ENCODE peak calls at places on chromosomes 4 and X, in six cellular contexts. One of them, this sample, is unnamed. For H3K9me3, the result is how much of the 10 kb centered on the place peaks cover.

GRCh38 chrX:40096395-40097091 is 1.2 kb downstream of the BCOR start:
- DNase-seq in left ventricle myocardium inferior: peak
- DNase-seq in K562: no peak
- DNase-seq in tibial nerve: no peak
- DNase-seq in adrenal gland: peak
- DNase-seq in IMR-90: peak
- DNase-seq in this sample: peak

GRCh38 chrX:129688097-129688496 is 33.3 kb upstream of the APLN start:
- DNase-seq in left ventricle myocardium inferior: no peak
- DNase-seq in adrenal gland: no peak
- DNase-seq in K562: no peak
- DNase-seq in IMR-90: no peak
- DNase-seq in tibial nerve: no peak
- DNase-seq in this sample: no peak

GRCh38 chrX:118499295-118499694 is 3.7 kb downstream of the DOCK11 start:
- DNase-seq in IMR-90: no peak
- DNase-seq in tibial nerve: no peak
- DNase-seq in adrenal gland: no peak
- DNase-seq in left ventricle myocardium inferior: no peak
- DNase-seq in K562: no peak
- DNase-seq in this sample: no peak

GRCh38 chrX:120486786-120487185 is 17.7 kb upstream of the LAMP2 start:
- DNase-seq in tibial nerve: no peak
- DNase-seq in adrenal gland: no peak
- DNase-seq in left ventricle myocardium inferior: no peak
- DNase-seq in IMR-90: no peak
- DNase-seq in K562: no peak
- DNase-seq in this sample: no peak

GRCh38 chr4:38805530-38806145 is 1.0 kb upstream of the TLR1 start:
- DNase-seq in IMR-90: no peak
- DNase-seq in adrenal gland: peak
- DNase-seq in K562: no peak
- DNase-seq in tibial nerve: no peak
- DNase-seq in left ventricle myocardium inferior: peak
- DNase-seq in this sample: peak

GRCh38 chr4:25943312-25943711 is 29.3 kb downstream of the SMIM20 start:
- DNase-seq in adrenal gland: no peak
- DNase-seq in tibial nerve: no peak
- DNase-seq in left ventricle myocardium inferior: peak
- DNase-seq in IMR-90: peak
- DNase-seq in K562: no peak
- DNase-seq in this sample: no peak

GRCh38 chr4:181827246-181827645 is 416.0 kb upstream of the TENM3 start:
- DNase-seq in left ventricle myocardium inferior: no peak
- DNase-seq in adrenal gland: no peak
- DNase-seq in IMR-90: no peak
- DNase-seq in tibial nerve: no peak
- DNase-seq in K562: no peak
- DNase-seq in this sample: no peak

GRCh38 chrX:24877854-24878650 is 137.7 kb downstream of the ARX start:
- DNase-seq in left ventricle myocardium inferior: no peak
- DNase-seq in IMR-90: peak
- DNase-seq in K562: no peak
- DNase-seq in tibial nerve: no peak
- DNase-seq in adrenal gland: no peak
- DNase-seq in this sample: no peak

GRCh38 chrX:102765794-102766193 is 45.3 kb downstream of the GPRASP3 start:
- DNase-seq in tibial nerve: no peak
- DNase-seq in K562: no peak
- DNase-seq in IMR-90: peak
- DNase-seq in left ventricle myocardium inferior: no peak
- DNase-seq in adrenal gland: peak
- DNase-seq in this sample: no peak

GRCh38 chr4:71732706-71733105 is 51.2 kb downstream of the GC start:
- DNase-seq in adrenal gland: no peak
- DNase-seq in IMR-90: peak
- DNase-seq in left ventricle myocardium inferior: no peak
- DNase-seq in K562: peak
- DNase-seq in tibial nerve: no peak
- DNase-seq in this sample: no peak

GRCh38 chrX:134315893-134316292 is 78.9 kb downstream of the CCDC160 start:
- DNase-seq in tibial nerve: no peak
- DNase-seq in left ventricle myocardium inferior: no peak
- DNase-seq in adrenal gland: no peak
- DNase-seq in IMR-90: no peak
- DNase-seq in K562: no peak
- DNase-seq in this sample: no peak

GRCh38 chr4:153152453-153153338 is 51.5 kb upstream of the TRIM2 start:
- DNase-seq in IMR-90: peak
- DNase-seq in adrenal gland: peak
- DNase-seq in K562: no peak
- DNase-seq in tibial nerve: peak
- DNase-seq in left ventricle myocardium inferior: peak
- DNase-seq in this sample: peak

GRCh38 chr4:181566490-181566889 is 676.7 kb upstream of the TENM3 start:
- DNase-seq in K562: no peak
- DNase-seq in tibial nerve: no peak
- DNase-seq in adrenal gland: no peak
- DNase-seq in left ventricle myocardium inferior: peak
- DNase-seq in IMR-90: peak
- DNase-seq in this sample: no peak

GRCh38 chr4:88737304-88738015 is 39.8 kb upstream of the NAP1L5 start:
- DNase-seq in adrenal gland: peak
- DNase-seq in IMR-90: peak
- DNase-seq in left ventricle myocardium inferior: no peak
- DNase-seq in tibial nerve: no peak
- DNase-seq in K562: no peak
- DNase-seq in this sample: no peak

GRCh38 chrX:16839852-16840460 is 30.2 kb downstream of the RBBP7 start:
- DNase-seq in left ventricle myocardium inferior: no peak
- DNase-seq in tibial nerve: no peak
- DNase-seq in IMR-90: peak
- DNase-seq in adrenal gland: peak
- DNase-seq in K562: no peak
- DNase-seq in this sample: no peak

GRCh38 chr4:74675673-74676279 is 118.5 kb downstream of the BTC start:
- DNase-seq in left ventricle myocardium inferior: no peak
- DNase-seq in K562: peak
- DNase-seq in adrenal gland: peak
- DNase-seq in IMR-90: peak
- DNase-seq in tibial nerve: no peak
- DNase-seq in this sample: peak

GRCh38 chrX:19560611-19561010 is 45.3 kb upstream of the MAP3K15 start:
- DNase-seq in IMR-90: peak
- DNase-seq in K562: no peak
- DNase-seq in adrenal gland: no peak
- DNase-seq in left ventricle myocardium inferior: no peak
- DNase-seq in tibial nerve: no peak
- DNase-seq in this sample: no peak

GRCh38 chr4:169268951-169269781 is 1.6 kb downstream of the SH3RF1 start:
- DNase-seq in left ventricle myocardium inferior: no peak
- DNase-seq in tibial nerve: no peak
- DNase-seq in K562: no peak
- DNase-seq in IMR-90: peak
- DNase-seq in adrenal gland: peak
- DNase-seq in this sample: no peak

DNA sequence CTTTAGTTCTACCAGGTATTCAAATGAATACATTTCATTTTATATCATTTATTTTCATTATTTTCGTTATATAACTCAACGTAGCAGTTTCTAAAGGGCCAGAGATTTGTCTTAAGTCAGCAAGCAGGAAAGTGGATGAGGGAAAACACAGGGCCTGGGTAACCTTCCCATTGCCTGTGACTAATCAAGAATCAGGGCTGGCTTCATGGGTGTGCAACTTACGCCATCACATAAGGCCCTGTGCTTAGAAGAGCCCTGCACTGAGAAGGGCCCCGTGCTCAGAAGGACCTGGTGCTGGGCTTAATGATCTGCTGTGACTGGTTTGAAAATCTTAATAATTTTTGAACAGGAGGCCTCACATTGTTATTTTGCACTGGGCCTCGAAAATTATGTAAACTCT is 65.4 kb upstream of the FAM9C start:
- DNase-seq in IMR-90: peak
- DNase-seq in K562: no peak
- DNase-seq in tibial nerve: no peak
- DNase-seq in adrenal gland: no peak
- DNase-seq in left ventricle myocardium inferior: no peak
- DNase-seq in this sample: no peak
- TF ChIP-seq CTCF in IMR-90: no peak
- TF ChIP-seq CTCF in K562: no peak
- TF ChIP-seq CTCF in tibial nerve: no peak
- TF ChIP-seq CTCF in adrenal gland: no peak
- TF ChIP-seq CTCF in left ventricle myocardium inferior: no peak
- TF ChIP-seq CTCF in this sample: no peak

GRCh38 chr4:7630559-7631287 is 196.0 kb upstream of the PSAPL1 start:
- DNase-seq in left ventricle myocardium inferior: peak
- DNase-seq in IMR-90: peak
- DNase-seq in K562: no peak
- DNase-seq in adrenal gland: peak
- DNase-seq in tibial nerve: peak
- DNase-seq in this sample: peak

GRCh38 chr4:7629855-7630254 is 195.1 kb upstream of the PSAPL1 start:
- DNase-seq in tibial nerve: no peak
- DNase-seq in left ventricle myocardium inferior: no peak
- DNase-seq in IMR-90: no peak
- DNase-seq in adrenal gland: no peak
- DNase-seq in K562: no peak
- DNase-seq in this sample: no peak

GRCh38 chr4:7632971-7633370 is 198.2 kb upstream of the PSAPL1 start:
- DNase-seq in K562: no peak
- DNase-seq in adrenal gland: no peak
- DNase-seq in IMR-90: no peak
- DNase-seq in left ventricle myocardium inferior: no peak
- DNase-seq in tibial nerve: no peak
- DNase-seq in this sample: no peak

GRCh38 chr4:7632341-7632740 is 197.6 kb upstream of the PSAPL1 start:
- DNase-seq in IMR-90: no peak
- DNase-seq in adrenal gland: no peak
- DNase-seq in K562: no peak
- DNase-seq in left ventricle myocardium inferior: no peak
- DNase-seq in tibial nerve: no peak
- DNase-seq in this sample: no peak

DNA sequence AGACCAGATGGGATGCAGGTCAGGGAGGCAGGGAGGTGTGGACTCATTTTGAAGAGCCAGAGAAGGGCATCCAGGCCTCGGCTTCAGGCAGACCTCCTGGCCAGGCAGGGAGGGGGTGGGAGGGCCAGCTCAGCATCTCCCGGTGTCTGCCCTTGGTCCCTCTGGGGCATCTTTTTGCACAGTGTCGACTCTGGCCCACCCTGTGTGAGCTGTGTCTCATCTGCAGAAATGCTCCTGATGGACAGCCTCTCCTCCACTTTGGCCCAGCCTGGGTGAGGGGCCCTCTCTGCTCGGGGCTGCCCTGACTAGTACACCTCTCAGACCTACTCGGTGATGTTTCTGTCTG is 196.5 kb upstream of the PSAPL1 start:
- DNase-seq in IMR-90: no peak
- DNase-seq in left ventricle myocardium inferior: no peak
- DNase-seq in tibial nerve: no peak
- DNase-seq in K562: no peak
- DNase-seq in adrenal gland: no peak
- DNase-seq in this sample: no peak
- H3K4me3 ChIP-seq in IMR-90: no peak
- H3K4me3 ChIP-seq in left ventricle myocardium inferior: no peak
- H3K4me3 ChIP-seq in tibial nerve: no peak
- H3K4me3 ChIP-seq in K562: no peak
- H3K4me3 ChIP-seq in adrenal gland: no peak
- H3K4me3 ChIP-seq in this sample: no peak

GRCh38 chr4:160808174-160808573 is 1355.6 kb downstream of the FSTL5 start:
- DNase-seq in tibial nerve: no peak
- DNase-seq in adrenal gland: no peak
- DNase-seq in left ventricle myocardium inferior: no peak
- DNase-seq in K562: no peak
- DNase-seq in IMR-90: no peak
- DNase-seq in this sample: no peak

GRCh38 chr4:160811956-160812355 is 1351.8 kb downstream of the FSTL5 start:
- DNase-seq in adrenal gland: no peak
- DNase-seq in K562: no peak
- DNase-seq in IMR-90: no peak
- DNase-seq in tibial nerve: no peak
- DNase-seq in left ventricle myocardium inferior: no peak
- DNase-seq in this sample: no peak

GRCh38 chr4:160809576-160809975 is 1354.2 kb downstream of the FSTL5 start:
- DNase-seq in IMR-90: no peak
- DNase-seq in adrenal gland: no peak
- DNase-seq in tibial nerve: no peak
- DNase-seq in left ventricle myocardium inferior: no peak
- DNase-seq in K562: no peak
- DNase-seq in this sample: no peak

DNA sequence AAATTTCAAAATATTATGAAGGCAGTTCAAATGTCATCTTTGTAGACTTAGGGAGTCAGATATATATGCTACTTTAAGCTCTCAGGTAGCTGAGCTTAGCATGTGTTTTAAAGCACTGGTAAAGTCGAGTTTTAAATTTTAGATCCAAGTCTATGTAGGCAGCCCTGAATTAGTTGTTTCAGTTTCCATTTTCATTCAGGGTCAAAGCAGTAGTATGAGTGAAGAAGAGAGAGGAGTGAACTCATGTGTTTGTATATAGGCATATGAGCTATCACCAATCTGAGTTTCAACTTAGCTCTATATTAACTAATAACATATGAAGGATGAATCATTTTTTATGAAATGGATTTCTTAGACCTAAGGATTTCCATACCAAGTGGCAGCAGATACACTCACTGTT is 1353.4 kb downstream of the FSTL5 start:
- DNase-seq in IMR-90: no peak
- DNase-seq in left ventricle myocardium inferior: no peak
- DNase-seq in adrenal gland: no peak
- DNase-seq in K562: no peak
- DNase-seq in tibial nerve: no peak
- DNase-seq in this sample: no peak
- H3K9me3 ChIP-seq in IMR-90: under half
- H3K9me3 ChIP-seq in left ventricle myocardium inferior: under half
- H3K9me3 ChIP-seq in adrenal gland: under half
- H3K9me3 ChIP-seq in K562: under half
- H3K9me3 ChIP-seq in tibial nerve: under half
- H3K9me3 ChIP-seq in this sample: under half

DNA sequence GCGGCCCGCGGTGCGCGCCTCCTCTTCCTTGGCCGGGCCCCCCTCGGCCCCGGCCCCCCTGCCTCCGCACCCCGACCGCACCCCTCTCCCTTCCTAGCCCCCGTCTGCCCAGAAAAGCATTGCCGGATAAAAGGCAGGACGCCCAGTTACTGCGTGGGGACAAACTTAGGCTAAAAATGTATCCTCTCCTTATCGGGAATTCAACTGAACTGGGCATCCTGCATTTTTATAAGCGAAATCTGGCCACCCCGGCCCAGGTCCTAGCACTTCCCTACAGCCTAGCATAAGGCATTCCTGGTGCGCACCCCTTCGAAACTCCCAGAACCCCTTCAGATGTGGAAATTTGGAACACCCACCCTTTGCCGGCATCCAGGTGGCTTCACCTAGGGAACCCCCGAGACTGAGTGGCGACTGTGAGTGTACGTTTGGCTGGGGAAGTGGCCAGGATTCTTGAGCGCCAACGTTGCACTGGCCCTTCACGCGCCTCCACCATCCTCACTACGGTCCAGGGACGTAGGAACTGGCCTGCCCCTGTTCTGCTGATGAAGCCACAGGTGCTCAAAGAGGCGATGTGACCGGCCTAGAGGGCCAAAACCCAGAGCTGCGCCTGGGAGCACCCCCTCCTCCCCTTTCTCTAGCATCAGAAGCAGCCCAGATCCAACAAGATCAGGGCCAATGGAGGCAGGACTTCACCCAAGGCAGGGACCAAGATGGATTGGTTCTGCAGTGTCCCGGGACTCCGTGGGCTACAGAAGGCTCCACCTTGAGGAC is 5.7 kb upstream of the RNF4 start:
- DNase-seq in IMR-90: no peak
- DNase-seq in adrenal gland: no peak
- DNase-seq in left ventricle myocardium inferior: no peak
- DNase-seq in tibial nerve: no peak
- DNase-seq in K562: no peak
- DNase-seq in this sample: no peak
- TF ChIP-seq CTCF in IMR-90: no peak
- TF ChIP-seq CTCF in adrenal gland: no peak
- TF ChIP-seq CTCF in left ventricle myocardium inferior: peak
- TF ChIP-seq CTCF in tibial nerve: no peak
- TF ChIP-seq CTCF in K562: no peak
- TF ChIP-seq CTCF in this sample: no peak

This sample was measured in testis.